ENCODE peak calls at places on chromosome 10, in four cellular contexts. I is BJ, W is hepatocyte, Y is heart left ventricle. O is an unnamed sample.

GRCh38 chr10:72250666-72251065 is 23.1 kb upstream of the DDIT4 start:
- DNase-seq in Y (peak), I (no peak), W (peak), O (no peak)

GRCh38 chr10:1162481-1163203 is 106.5 kb downstream of the WDR37 start:
- DNase-seq in W (no peak), I (no peak), Y (no peak), O (no peak)

GRCh38 chr10:20040012-20040411 is 223.8 kb downstream of the PLXDC2 start:
- DNase-seq in I (no peak), W (peak), Y (no peak), O (no peak)

GRCh38 chr10:60878224-60878623 is 65.8 kb downstream of the RHOBTB1 start:
- DNase-seq in Y (no peak), W (no peak), I (no peak), O (no peak)

GRCh38 chr10:103481974-103482531 is 3.0 kb upstream of the CALHM3 start:
- DNase-seq in W (peak), I (no peak), Y (no peak), O (peak)

GRCh38 chr10:132293416-132294195 is 14.1 kb downstream of the STK32C start:
- DNase-seq in W (no peak), Y (no peak), I (no peak), O (no peak)

GRCh38 chr10:84097787-84098353 is 41.4 kb upstream of the GHITM start:
- DNase-seq in I (no peak), Y (no peak), W (peak), O (peak)

GRCh38 chr10:87860156-87860795 is 3.1 kb downstream of the KLLN start:
- DNase-seq in Y (no peak), W (peak), I (no peak), O (peak)

GRCh38 chr10:98391578-98391991 is 23.4 kb downstream of the PYROXD2 start:
- DNase-seq in Y (peak), I (no peak), W (no peak), O (peak)

GRCh38 chr10:60238408-60239100 is 151.1 kb downstream of the ANK3 start:
- DNase-seq in W (peak), I (no peak), Y (peak), O (peak)

GRCh38 chr10:112383325-112383724 is 9.4 kb downstream of the ACSL5 start:
- DNase-seq in I (no peak), W (peak), Y (no peak), O (no peak)

GRCh38 chr10:949446-949845 is 17.9 kb upstream of the LARP4B start:
- DNase-seq in W (no peak), I (no peak), Y (no peak), O (no peak)

GRCh38 chr10:70445718-70446485 is 4.4 kb upstream of the NODAL start:
- DNase-seq in Y (no peak), W (no peak), I (no peak), O (no peak)

GRCh38 chr10:974038-974784 is 14.0 kb upstream of the GTPBP4 start:
- DNase-seq in Y (no peak), I (no peak), W (peak), O (peak)

GRCh38 chr10:4351723-4352565 is 474.1 kb upstream of the AKR1E2 start:
- DNase-seq in I (no peak), Y (no peak), W (no peak), O (no peak)

GRCh38 chr10:93458821-93459257 is 23.3 kb downstream of the MYOF start:
- DNase-seq in W (peak), Y (peak), I (peak), O (no peak)

GRCh38 chr10:44383749-44384600 is 922 bp downstream of the CXCL12 start:
- DNase-seq in Y (peak), W (peak), I (no peak), O (peak)

GRCh38 chr10:72331575-72332422 is 22.9 kb downstream of the DNAJB12 start:
- DNase-seq in I (no peak), Y (peak), W (peak), O (peak)

GRCh38 chr10:103653581-103654020 is 160.1 kb downstream of the NEURL1 start:
- DNase-seq in W (no peak), Y (no peak), I (no peak), O (no peak)

GRCh38 chr10:66783296-66783695 is 142.5 kb upstream of the LRRTM3 start:
- DNase-seq in W (no peak), I (no peak), Y (no peak), O (no peak)

GRCh38 chr10:62054825-62055224 is 153.3 kb downstream of the ARID5B start:
- DNase-seq in W (no peak), Y (no peak), I (no peak), O (peak)

GRCh38 chr10:118033905-118034304 is 12.8 kb downstream of the RAB11FIP2 start:
- DNase-seq in I (no peak), W (peak), Y (no peak), O (no peak)

GRCh38 chr10:115772606-115773005 is 500.4 kb downstream of the GFRA1 start:
- DNase-seq in Y (no peak), I (peak), W (no peak), O (no peak)

GRCh38 chr10:373516-374309 is 238.5 kb downstream of the ZMYND11 start:
- DNase-seq in W (peak), Y (no peak), I (peak), O (no peak)

GRCh38 chr10:22874189-22874854 is 53.5 kb upstream of the ARMC3 start:
- DNase-seq in I (no peak), W (no peak), Y (no peak), O (no peak)

GRCh38 chr10:95273393-95274312 is 17.1 kb downstream of the PDLIM1 start:
- DNase-seq in W (peak), Y (no peak), I (peak), O (no peak)

GRCh38 chr10:75401569-75402485 is at the start of gene ZNF503:
- DNase-seq in Y (peak), I (peak), W (peak), O (peak)

GRCh38 chr10:7410800-7411670 is at the start of gene SFMBT2:
- DNase-seq in Y (peak), I (no peak), W (peak), O (peak)

GRCh38 chr10:7409045-7409731 is 1.6 kb downstream of the SFMBT2 start:
- DNase-seq in Y (peak), I (no peak), W (peak), O (peak)

GRCh38 chr10:7411671-7412481 is 1.0 kb upstream of the SFMBT2 start:
- DNase-seq in Y (no peak), I (no peak), W (peak), O (no peak)

GRCh38 chr10:7409732-7410168 is 1.1 kb downstream of the SFMBT2 start:
- DNase-seq in W (peak), Y (no peak), I (no peak), O (peak)

GRCh38 chr10:7410306-7410799 is 481 bp downstream of the SFMBT2 start:
- DNase-seq in I (no peak), Y (peak), W (peak), O (peak)
- H3K4me3 ChIP-seq in I (peak), Y (peak), W (peak), O (peak)

DNA sequence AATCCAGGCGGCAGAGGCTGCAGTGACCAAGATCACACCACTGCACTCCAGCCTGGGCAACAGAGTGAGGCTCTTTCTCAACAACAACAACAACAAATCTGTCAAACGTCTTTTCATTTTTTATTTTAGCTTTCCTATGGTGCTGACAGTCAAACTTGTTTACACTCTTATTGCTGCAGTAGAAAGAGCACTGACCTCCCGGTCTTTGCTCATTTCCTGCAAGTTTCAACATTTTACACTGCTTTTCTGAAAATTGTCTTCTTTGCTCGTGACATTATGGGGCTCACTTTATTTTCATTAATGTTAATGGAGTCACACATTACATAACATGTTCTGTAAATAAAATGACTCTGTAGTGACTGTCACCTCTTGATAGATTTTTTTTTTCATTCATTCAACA is 277.2 kb downstream of the CELF2 start:
- DNase-seq in W (no peak), I (no peak), Y (no peak), O (no peak)
- TF ChIP-seq CTCF in W (no peak), I (no peak), Y (no peak), O (no peak)

GRCh38 chr10:50991496-50992355 is 82.6 kb upstream of the PRKG1 start:
- DNase-seq in I (no peak), W (peak), Y (peak), O (no peak)
- H3K4me3 ChIP-seq in I (peak), W (peak), Y (peak), O (no peak)

GRCh38 chr10:11113156-11113555 is 95.5 kb downstream of the CELF2 start:
- DNase-seq in Y (no peak), W (no peak), I (no peak), O (peak)
- TF ChIP-seq CTCF in Y (no peak), W (no peak), I (peak), O (peak)

DNA sequence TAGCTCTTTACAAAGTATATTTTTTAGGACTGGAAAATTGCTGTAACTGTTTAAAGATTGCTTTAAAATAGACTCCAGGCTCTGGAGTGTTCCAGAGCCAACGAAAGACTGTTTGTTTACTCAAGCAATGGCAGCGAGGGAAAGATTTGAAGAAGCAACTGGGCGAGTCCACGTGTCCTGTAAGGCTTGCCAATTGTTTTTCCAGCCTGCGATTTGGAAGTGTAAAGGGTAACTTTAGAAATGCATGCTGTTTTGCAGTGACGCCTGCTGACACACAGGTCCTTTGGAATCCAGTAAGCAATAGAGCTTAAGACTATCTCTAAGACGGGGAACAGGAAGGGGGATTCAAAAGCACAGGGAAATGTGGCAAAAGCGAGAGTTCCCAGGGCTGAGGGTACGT is 55.8 kb downstream of the TACC2 start:
- DNase-seq in Y (no peak), I (no peak), W (peak), O (no peak)
- H3K4me3 ChIP-seq in Y (no peak), I (no peak), W (no peak), O (no peak)

DNA sequence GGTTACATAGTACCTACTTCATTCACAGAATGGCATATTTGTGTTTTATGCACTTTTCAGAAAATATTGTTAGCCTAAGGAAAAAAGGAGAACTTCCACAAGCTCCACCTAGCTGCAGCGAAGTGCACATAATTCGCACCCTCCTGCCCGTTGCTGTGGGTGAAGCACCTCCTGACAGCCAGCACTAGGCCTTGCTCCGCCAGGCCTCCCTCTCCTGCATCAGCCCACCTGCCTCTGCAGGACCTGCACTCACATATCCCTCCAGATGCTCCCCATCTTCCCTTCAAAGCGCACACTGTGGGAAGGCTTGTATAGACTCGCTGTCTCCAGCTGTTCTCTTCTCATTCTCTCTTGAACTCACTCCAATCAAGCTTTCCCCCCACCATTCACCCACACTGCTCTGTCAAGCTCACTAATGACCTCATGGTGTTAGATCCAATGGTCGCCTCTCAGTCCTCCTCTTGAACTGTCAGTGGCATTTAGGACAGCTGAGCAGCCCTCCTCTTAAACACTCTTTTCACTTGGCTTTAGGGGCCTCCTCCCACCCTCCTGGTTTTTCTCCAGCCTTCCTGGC is 20.7 kb upstream of the GRID1 start:
- DNase-seq in W (no peak), I (no peak), Y (no peak), O (no peak)
- TF ChIP-seq CTCF in W (no peak), I (peak), Y (no peak), O (no peak)

DNA sequence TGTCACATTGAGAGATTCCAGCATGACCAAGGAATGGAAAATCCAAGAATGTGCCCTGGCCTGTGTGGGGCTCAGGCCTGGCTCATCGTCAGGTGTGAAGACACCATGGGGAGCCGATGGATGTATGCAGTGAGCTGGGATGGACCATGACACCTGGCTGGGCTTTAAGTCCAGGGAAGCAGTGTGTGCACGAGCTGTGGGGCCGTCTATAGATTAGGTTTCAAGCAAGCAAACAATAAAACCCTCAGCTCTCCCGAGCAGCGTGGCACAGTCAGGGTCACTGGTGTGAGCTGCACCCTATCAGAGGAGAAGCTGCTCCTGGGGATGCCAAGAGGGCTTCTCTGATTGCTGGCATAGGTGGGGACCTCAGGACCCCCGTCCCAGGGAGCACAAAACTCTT is 50.5 kb upstream of the DLG5 start:
- DNase-seq in Y (no peak), I (no peak), W (no peak), O (no peak)
- H3K4me3 ChIP-seq in Y (no peak), I (no peak), W (no peak), O (no peak)

GRCh38 chr10:7826971-7827370 is 8.7 kb downstream of the TAF3 start:
- DNase-seq in I (no peak), W (peak), Y (no peak), O (no peak)
- TF ChIP-seq CTCF in I (peak), W (no peak), Y (no peak), O (no peak)

GRCh38 chr10:73494213-73494612 is 1.6 kb downstream of the PPP3CB start:
- DNase-seq in I (no peak), W (no peak), Y (no peak), O (no peak)

GRCh38 chr10:73493781-73494180 is 2.0 kb downstream of the PPP3CB start:
- DNase-seq in W (no peak), Y (no peak), I (no peak), O (no peak)

GRCh38 chr10:73495226-73495883 is 469 bp downstream of the PPP3CB start:
- DNase-seq in Y (peak), W (peak), I (peak), O (peak)

GRCh38 chr10:73495884-73496674 is at the start of gene PPP3CB:
- DNase-seq in W (peak), Y (peak), I (peak), O (peak)

GRCh38 chr10:73494877-73495225 is 973 bp downstream of the PPP3CB start:
- DNase-seq in I (no peak), W (no peak), Y (no peak), O (no peak)
- H3K4me3 ChIP-seq in I (peak), W (peak), Y (peak), O (peak)

O was measured in GM12865.